ENCODE peak calls at places on chromosomes 7 and 10, in ten cellular contexts. One of them, this sample, is unnamed.

GRCh38 chr10:11049772-11050171 is 32.1 kb downstream of the CELF2 start:
- DNase-seq in GDM1: no peak
- DNase-seq in EL: no peak
- DNase-seq in HS-5: no peak
- DNase-seq in fibroblast of pulmonary artery: no peak
- DNase-seq in activated CD4-positive, alpha-beta T cell treated with anti-CD3 and anti-CD28 coated beads for 24 hours: no peak
- DNase-seq in T-helper 9 cell: no peak
- DNase-seq in GM12865: no peak
- DNase-seq in LHCN-M2: no peak
- DNase-seq in naive B cell: no peak
- DNase-seq in this sample: no peak

GRCh38 chr10:93352638-93353383 is 129.3 kb downstream of the MYOF start:
- DNase-seq in EL: peak
- DNase-seq in LHCN-M2: peak
- DNase-seq in T-helper 9 cell: no peak
- DNase-seq in GM12865: peak
- DNase-seq in fibroblast of pulmonary artery: peak
- DNase-seq in HS-5: peak
- DNase-seq in GDM1: no peak
- DNase-seq in activated CD4-positive, alpha-beta T cell treated with anti-CD3 and anti-CD28 coated beads for 24 hours: no peak
- DNase-seq in naive B cell: peak
- DNase-seq in this sample: peak

GRCh38 chr7:137343483-137343841 is at the start of gene PTN:
- DNase-seq in LHCN-M2: peak
- DNase-seq in naive B cell: no peak
- DNase-seq in GM12865: no peak
- DNase-seq in activated CD4-positive, alpha-beta T cell treated with anti-CD3 and anti-CD28 coated beads for 24 hours: no peak
- DNase-seq in GDM1: no peak
- DNase-seq in EL: peak
- DNase-seq in HS-5: peak
- DNase-seq in fibroblast of pulmonary artery: peak
- DNase-seq in T-helper 9 cell: no peak
- DNase-seq in this sample: no peak

GRCh38 chr10:108208732-108209131 is 1044.2 kb upstream of the SORCS1 start:
- DNase-seq in T-helper 9 cell: no peak
- DNase-seq in EL: no peak
- DNase-seq in LHCN-M2: no peak
- DNase-seq in fibroblast of pulmonary artery: no peak
- DNase-seq in naive B cell: no peak
- DNase-seq in GM12865: no peak
- DNase-seq in HS-5: no peak
- DNase-seq in GDM1: no peak
- DNase-seq in activated CD4-positive, alpha-beta T cell treated with anti-CD3 and anti-CD28 coated beads for 24 hours: no peak
- DNase-seq in this sample: no peak

GRCh38 chr10:82308641-82309040 is 433.6 kb downstream of the NRG3 start:
- DNase-seq in naive B cell: no peak
- DNase-seq in LHCN-M2: no peak
- DNase-seq in GDM1: no peak
- DNase-seq in GM12865: peak
- DNase-seq in activated CD4-positive, alpha-beta T cell treated with anti-CD3 and anti-CD28 coated beads for 24 hours: no peak
- DNase-seq in HS-5: no peak
- DNase-seq in EL: no peak
- DNase-seq in T-helper 9 cell: no peak
- DNase-seq in fibroblast of pulmonary artery: no peak
- DNase-seq in this sample: no peak

GRCh38 chr7:121080913-121081326 is 92.4 kb downstream of the CPED1 start:
- DNase-seq in T-helper 9 cell: no peak
- DNase-seq in naive B cell: no peak
- DNase-seq in GDM1: no peak
- DNase-seq in EL: no peak
- DNase-seq in fibroblast of pulmonary artery: no peak
- DNase-seq in HS-5: no peak
- DNase-seq in LHCN-M2: no peak
- DNase-seq in activated CD4-positive, alpha-beta T cell treated with anti-CD3 and anti-CD28 coated beads for 24 hours: no peak
- DNase-seq in GM12865: no peak
- DNase-seq in this sample: no peak

GRCh38 chr7:131075406-131075805 is 252.3 kb upstream of the MKLN1 start:
- DNase-seq in EL: peak
- DNase-seq in GM12865: no peak
- DNase-seq in T-helper 9 cell: no peak
- DNase-seq in HS-5: no peak
- DNase-seq in naive B cell: no peak
- DNase-seq in activated CD4-positive, alpha-beta T cell treated with anti-CD3 and anti-CD28 coated beads for 24 hours: no peak
- DNase-seq in fibroblast of pulmonary artery: no peak
- DNase-seq in GDM1: no peak
- DNase-seq in LHCN-M2: no peak
- DNase-seq in this sample: no peak

GRCh38 chr10:78706256-78706655 is 362.5 kb upstream of the ZMIZ1 start:
- DNase-seq in GM12865: no peak
- DNase-seq in HS-5: no peak
- DNase-seq in naive B cell: no peak
- DNase-seq in activated CD4-positive, alpha-beta T cell treated with anti-CD3 and anti-CD28 coated beads for 24 hours: no peak
- DNase-seq in EL: peak
- DNase-seq in fibroblast of pulmonary artery: no peak
- DNase-seq in T-helper 9 cell: no peak
- DNase-seq in LHCN-M2: no peak
- DNase-seq in GDM1: no peak
- DNase-seq in this sample: no peak

GRCh38 chr10:33180390-33180789 is 154.1 kb downstream of the NRP1 start:
- DNase-seq in HS-5: no peak
- DNase-seq in activated CD4-positive, alpha-beta T cell treated with anti-CD3 and anti-CD28 coated beads for 24 hours: peak
- DNase-seq in GDM1: no peak
- DNase-seq in LHCN-M2: no peak
- DNase-seq in T-helper 9 cell: no peak
- DNase-seq in GM12865: no peak
- DNase-seq in fibroblast of pulmonary artery: no peak
- DNase-seq in naive B cell: no peak
- DNase-seq in EL: peak
- DNase-seq in this sample: no peak

This sample was measured in Kasumi-1.